ENCODE peak calls at places on chromosomes 11 and 22, in eight cellular contexts. R is HS-5; O is ecto neural progenitor cell; T is mammary epithelial cell; H is NCI-H1105 treated with DMSO at 0.1 percent for 48 hours; A is anterior cingulate cortex; K is stimulated activated CD4-positive, alpha-beta T cell treated with anti-CD3 and anti-CD28 coated beads, Interleukin-1b, Interleukin-23, amount 100 ng/mL, for 48 hours; V is cardiac fibroblast. E is an unnamed sample.

GRCh38 chr11:19597876-19598275 is 114.8 kb upstream of the NAV2 start:
- DNase-seq in R (no peak), O (no peak), T (no peak), H (no peak), A (no peak), K (no peak), V (no peak), E (peak)

GRCh38 chr11:85590848-85591483 is 36.2 kb downstream of the DLG2 start:
- DNase-seq in R (peak), O (no peak), T (peak), H (peak), A (peak), K (no peak), V (peak), E (no peak)

GRCh38 chr22:28094831-28095230 is 175.8 kb upstream of the PITPNB start:
- DNase-seq in R (no peak), O (no peak), T (no peak), H (no peak), A (no peak), K (no peak), V (no peak), E (no peak)

GRCh38 chr11:17277024-17277584 is 565 bp downstream of the NUCB2 start:
- DNase-seq in R (peak), O (no peak), T (peak), H (peak), A (no peak), K (peak), V (peak), E (no peak)

GRCh38 chr11:67541198-67541597 is 18.0 kb upstream of the CABP2 start:
- DNase-seq in R (no peak), O (no peak), T (no peak), H (no peak), A (no peak), K (no peak), V (no peak), E (no peak)

GRCh38 chr11:3859373-3859881 is 4.0 kb downstream of the STIM1 start:
- DNase-seq in R (no peak), O (no peak), T (no peak), H (no peak), A (no peak), K (no peak), V (no peak), E (no peak)

GRCh38 chr11:113419426-113420003 is 31.9 kb downstream of the ANKK1 start:
- DNase-seq in R (no peak), O (no peak), T (no peak), H (peak), A (no peak), K (no peak), V (no peak), E (no peak)

GRCh38 chr11:8913961-8914660 is 3.1 kb downstream of the AKIP1 start:
- DNase-seq in R (no peak), O (peak), T (peak), H (peak), A (peak), K (peak), V (peak), E (no peak)

GRCh38 chr11:68379216-68379615 is 66.8 kb downstream of the LRP5 start:
- DNase-seq in R (no peak), O (no peak), T (no peak), H (no peak), A (no peak), K (no peak), V (no peak), E (no peak)